ENCODE peak calls at places on chromosomes 1 and 21, in five cellular contexts. L is uterus, G is mucosa of gallbladder, C is foreskin fibroblast, W is pancreas. Y is an unnamed sample.

GRCh38 chr1:11456970-11457369 is 22.0 kb upstream of the DISP3 start:
- DNase-seq in L (no peak), G (no peak), C (no peak), W (no peak), Y (no peak)

GRCh38 chr1:176949033-176949662 is 215.4 kb downstream of the ASTN1 start:
- DNase-seq in L (no peak), G (peak), C (peak), W (peak), Y (no peak)

GRCh38 chr1:150568567-150568966 is 10.8 kb downstream of the MCL1 start:
- DNase-seq in L (no peak), G (no peak), C (no peak), W (no peak), Y (no peak)

GRCh38 chr1:38834221-38834782 is 25.3 kb downstream of the RRAGC start:
- DNase-seq in L (no peak), G (no peak), C (peak), W (no peak), Y (no peak)

GRCh38 chr1:8004113-8004802 is 21.9 kb downstream of the ERRFI1 start:
- DNase-seq in L (no peak), G (no peak), C (no peak), W (peak), Y (peak)

GRCh38 chr21:42532466-42533181 is 19.0 kb downstream of the SLC37A1 start:
- DNase-seq in L (peak), G (peak), C (no peak), W (peak), Y (peak)

GRCh38 chr1:231776006-231776707 is 149.6 kb downstream of the DISC1 start:
- DNase-seq in L (no peak), G (no peak), C (peak), W (no peak), Y (no peak)

GRCh38 chr21:35436899-35437298 is 387.8 kb upstream of the RUNX1 start:
- DNase-seq in L (no peak), G (no peak), C (no peak), W (no peak), Y (no peak)

GRCh38 chr1:50971748-50972305 is 1.8 kb downstream of the CDKN2C start:
- DNase-seq in L (no peak), G (no peak), C (no peak), W (no peak), Y (no peak)

GRCh38 chr1:92951141-92951582 is 10.1 kb downstream of the DIPK1A start:
- DNase-seq in L (no peak), G (no peak), C (peak), W (no peak), Y (no peak)

GRCh38 chr21:42637602-42638041 is 15.8 kb upstream of the PDE9A start:
- DNase-seq in L (no peak), G (no peak), C (no peak), W (no peak), Y (no peak)

GRCh38 chr1:111141803-111142202 is 1.8 kb downstream of the CEPT1 start:
- DNase-seq in L (no peak), G (no peak), C (no peak), W (no peak), Y (no peak)

GRCh38 chr1:64505944-64506658 is 36.2 kb downstream of the CACHD1 start:
- DNase-seq in L (peak), G (no peak), C (no peak), W (peak), Y (no peak)

GRCh38 chr1:232463226-232463625 is 166.7 kb downstream of the SIPA1L2 start:
- DNase-seq in L (no peak), G (no peak), C (no peak), W (no peak), Y (no peak)

GRCh38 chr1:91749690-91750335 is 136.1 kb downstream of the TGFBR3 start:
- DNase-seq in L (no peak), G (no peak), C (no peak), W (no peak), Y (no peak)

GRCh38 chr1:175070818-175071217 is 3.2 kb downstream of the TNN start:
- DNase-seq in L (no peak), G (no peak), C (no peak), W (no peak), Y (no peak)

GRCh38 chr21:46605759-46606426 is 1.0 kb upstream of the S100B start:
- DNase-seq in L (no peak), G (peak), C (no peak), W (no peak), Y (no peak)

GRCh38 chr1:163459539-163459938 is 137.8 kb downstream of the NUF2 start:
- DNase-seq in L (no peak), G (no peak), C (no peak), W (no peak), Y (no peak)

GRCh38 chr1:101108123-101108522 is 82.5 kb upstream of the DPH5 start:
- DNase-seq in L (no peak), G (no peak), C (no peak), W (peak), Y (no peak)

GRCh38 chr1:93960641-93961147 is 51.5 kb upstream of the GCLM start:
- DNase-seq in L (no peak), G (no peak), C (no peak), W (no peak), Y (no peak)

GRCh38 chr1:218156602-218157001 is 128.5 kb upstream of the RRP15 start:
- DNase-seq in L (no peak), G (peak), C (no peak), W (no peak), Y (no peak)

GRCh38 chr21:14675774-14676530 is 129.8 kb upstream of the SAMSN1 start:
- DNase-seq in L (no peak), G (no peak), C (no peak), W (no peak), Y (no peak)

GRCh38 chr1:53405737-53406136 is 53.5 kb upstream of the DMRTB1 start:
- DNase-seq in L (no peak), G (no peak), C (no peak), W (no peak), Y (no peak)

GRCh38 chr1:110513511-110513910 is 5.5 kb downstream of the KCNA10 start:
- DNase-seq in L (no peak), G (no peak), C (no peak), W (no peak), Y (no peak)

GRCh38 chr1:233790662-233791371 is 113.7 kb upstream of the SLC35F3 start:
- DNase-seq in L (peak), G (peak), C (peak), W (no peak), Y (no peak)

GRCh38 chr1:158552296-158552695 is 1.9 kb downstream of the OR6Y1 start:
- DNase-seq in L (no peak), G (no peak), C (no peak), W (no peak), Y (no peak)

GRCh38 chr1:9835758-9836631 is 12.2 kb upstream of the CLSTN1 start:
- DNase-seq in L (peak), G (no peak), C (no peak), W (no peak), Y (no peak)

GRCh38 chr1:81388435-81388834 is 412.3 kb upstream of the ADGRL2 start:
- DNase-seq in L (no peak), G (no peak), C (no peak), W (no peak), Y (no peak)

GRCh38 chr1:31412732-31413404 is at the start of gene SERINC2:
- DNase-seq in L (no peak), G (no peak), C (no peak), W (peak), Y (peak)

GRCh38 chr21:34522284-34522683 is 10.3 kb upstream of the KCNE1 start:
- DNase-seq in L (no peak), G (no peak), C (no peak), W (no peak), Y (no peak)

GRCh38 chr1:17335821-17336718 is 28.1 kb downstream of the PADI4 start:
- DNase-seq in L (no peak), G (peak), C (peak), W (peak), Y (no peak)

GRCh38 chr1:43274125-43274803 is 4.5 kb downstream of the TMEM125 start:
- DNase-seq in L (no peak), G (no peak), C (peak), W (no peak), Y (no peak)

GRCh38 chr1:27076803-27077202 is 64.2 kb upstream of the TENT5B start:
- DNase-seq in L (no peak), G (no peak), C (no peak), W (no peak), Y (no peak)

GRCh38 chr21:45874716-45875415 is 106.7 kb upstream of the COL6A1 start:
- DNase-seq in L (peak), G (peak), C (peak), W (no peak), Y (peak)

GRCh38 chr1:63323866-63324778 is 1.8 kb downstream of the FOXD3 start:
- DNase-seq in L (no peak), G (no peak), C (no peak), W (no peak), Y (no peak)

GRCh38 chr21:36028127-36029069 is 31.9 kb downstream of the SETD4 start:
- DNase-seq in L (peak), G (peak), C (peak), W (peak), Y (peak)

GRCh38 chr1:204483791-204484190 is 10.8 kb downstream of the PIK3C2B start:
- DNase-seq in L (no peak), G (no peak), C (no peak), W (no peak), Y (no peak)

GRCh38 chr1:154502066-154502741 is at the start of the genes SHE and TDRD10:
- DNase-seq in L (peak), G (no peak), C (no peak), W (no peak), Y (no peak)

GRCh38 chr1:70819785-70820184 is 227.8 kb downstream of the PTGER3 start:
- DNase-seq in L (no peak), G (no peak), C (no peak), W (no peak), Y (no peak)

Y was measured in gastrocnemius medialis.